ENCODE peak calls at places on chromosome 11, in six cellular contexts. O is psoas muscle, R is glutamatergic neuron, V is AG09319, I is AG04450, P is fibroblast of the aortic adventitia. F is an unnamed sample.

GRCh38 chr11:76369406-76369805 is 11.5 kb downstream of the THAP12 start:
- DNase-seq in V (no peak), R (no peak), P (no peak), O (no peak), I (no peak), F (no peak)

GRCh38 chr11:10388574-10388973 is 66.5 kb upstream of the AMPD3 start:
- DNase-seq in R (no peak), O (peak), P (peak), V (no peak), I (no peak), F (no peak)

GRCh38 chr11:118074785-118075184 is 2.1 kb upstream of the TMPRSS4 start:
- DNase-seq in V (no peak), O (peak), R (no peak), P (no peak), I (no peak), F (no peak)

GRCh38 chr11:101912823-101913284 is 2.0 kb upstream of the CEP126 start:
- DNase-seq in V (no peak), R (no peak), I (no peak), P (peak), O (no peak), F (no peak)

GRCh38 chr11:61870429-61871039 is 20.8 kb downstream of the FADS3 start:
- DNase-seq in O (peak), I (no peak), V (no peak), P (peak), R (no peak), F (no peak)

GRCh38 chr11:15034687-15035267 is 38.6 kb upstream of the CALCB start:
- DNase-seq in I (no peak), O (peak), R (no peak), P (no peak), V (no peak), F (no peak)

GRCh38 chr11:2175659-2176058 is 4.0 kb upstream of the TH start:
- DNase-seq in R (no peak), O (no peak), V (no peak), P (no peak), I (no peak), F (no peak)

GRCh38 chr11:74185695-74186094 is 14.6 kb downstream of the PPME1 start:
- DNase-seq in V (no peak), P (peak), R (no peak), I (peak), O (no peak), F (no peak)

GRCh38 chr11:126682590-126682989 is 318.0 kb downstream of the KIRREL3 start:
- DNase-seq in P (no peak), V (no peak), R (no peak), O (no peak), I (no peak), F (no peak)

GRCh38 chr11:24163146-24163545 is 333.7 kb upstream of the LUZP2 start:
- DNase-seq in R (no peak), V (no peak), O (no peak), I (no peak), P (no peak), F (no peak)

GRCh38 chr11:95641506-95641905 is 148.1 kb downstream of the FAM76B start:
- DNase-seq in R (no peak), V (no peak), P (peak), O (no peak), I (no peak), F (no peak)

DNA sequence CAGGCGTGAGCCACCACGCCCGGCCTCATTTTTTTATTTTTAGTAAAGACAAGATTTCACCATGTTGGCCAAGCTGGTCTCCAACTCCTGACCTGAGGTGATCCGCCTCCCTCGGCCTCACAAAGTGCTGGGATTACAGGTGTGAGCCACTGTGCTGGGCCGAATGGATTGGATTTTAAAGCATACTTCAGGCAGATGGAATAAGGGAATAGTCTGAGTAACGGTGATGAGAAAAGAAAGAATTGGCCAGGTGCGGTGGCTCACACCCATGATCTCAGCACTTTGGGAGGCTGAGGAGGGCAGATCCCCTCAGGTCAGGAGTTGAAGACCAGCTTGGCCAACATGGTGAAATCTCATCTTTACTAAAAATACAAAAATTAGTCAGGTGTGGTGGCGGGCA is 2.1 kb upstream of the CBL start:
- DNase-seq in I (no peak), V (no peak), O (no peak), R (no peak), P (no peak), F (no peak)
- TF ChIP-seq CTCF in I (no peak), V (no peak), O (no peak), R (no peak), P (no peak), F (no peak)

GRCh38 chr11:72587696-72588095 is 86.5 kb downstream of the PDE2A start:
- DNase-seq in O (no peak), V (no peak), R (no peak), I (no peak), P (no peak), F (no peak)

GRCh38 chr11:72586591-72587090 is 87.6 kb downstream of the PDE2A start:
- DNase-seq in P (no peak), O (no peak), V (no peak), I (no peak), R (peak), F (no peak)

GRCh38 chr11:72584293-72584921 is 89.8 kb downstream of the PDE2A start:
- DNase-seq in O (peak), P (peak), R (peak), I (no peak), V (no peak), F (no peak)

GRCh38 chr11:72584933-72585597 is 89.2 kb downstream of the PDE2A start:
- DNase-seq in R (no peak), P (no peak), O (no peak), I (no peak), V (no peak), F (no peak)

GRCh38 chr11:72585762-72586590 is 88.2 kb downstream of the PDE2A start:
- DNase-seq in R (peak), P (peak), O (peak), V (no peak), I (peak), F (no peak)
- TF ChIP-seq CTCF in R (peak), P (peak), O (peak), V (peak), I (peak), F (peak)

DNA sequence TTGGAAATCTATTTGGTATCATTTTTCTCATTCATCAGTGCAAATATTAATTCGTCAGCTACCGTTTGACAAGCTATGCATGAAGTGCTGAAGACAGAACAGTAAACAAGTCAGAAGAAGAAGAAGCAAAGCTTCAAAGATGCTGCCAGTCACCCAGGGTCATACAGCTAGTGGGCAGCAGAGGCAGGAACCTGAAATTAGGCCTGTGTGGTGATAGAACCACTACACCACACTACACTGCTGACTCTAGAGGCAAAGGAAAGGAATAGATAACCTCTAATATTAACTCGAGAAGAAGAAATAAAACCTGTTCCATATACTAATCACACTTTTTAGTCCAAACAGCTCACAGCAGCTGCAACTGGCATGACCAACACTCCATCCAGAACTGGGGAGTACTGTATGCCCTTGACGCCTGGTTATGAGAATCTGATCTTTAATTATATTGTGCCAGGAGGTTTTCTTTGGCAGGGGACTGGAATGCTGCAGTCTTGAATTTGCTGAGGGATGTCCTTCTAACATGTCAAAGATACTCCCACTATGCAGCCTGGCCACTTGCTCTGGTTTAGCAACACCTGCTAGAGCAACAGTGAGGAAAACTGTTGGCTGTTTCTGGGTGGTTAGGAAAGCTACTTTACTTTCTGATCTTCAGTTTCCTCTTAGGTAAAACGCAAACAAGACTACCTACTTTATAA is 73.0 kb downstream of the PAK1 start:
- DNase-seq in I (no peak), R (no peak), P (no peak), O (peak), V (no peak), F (no peak)
- TF ChIP-seq CTCF in I (peak), R (no peak), P (no peak), O (peak), V (no peak), F (no peak)

DNA sequence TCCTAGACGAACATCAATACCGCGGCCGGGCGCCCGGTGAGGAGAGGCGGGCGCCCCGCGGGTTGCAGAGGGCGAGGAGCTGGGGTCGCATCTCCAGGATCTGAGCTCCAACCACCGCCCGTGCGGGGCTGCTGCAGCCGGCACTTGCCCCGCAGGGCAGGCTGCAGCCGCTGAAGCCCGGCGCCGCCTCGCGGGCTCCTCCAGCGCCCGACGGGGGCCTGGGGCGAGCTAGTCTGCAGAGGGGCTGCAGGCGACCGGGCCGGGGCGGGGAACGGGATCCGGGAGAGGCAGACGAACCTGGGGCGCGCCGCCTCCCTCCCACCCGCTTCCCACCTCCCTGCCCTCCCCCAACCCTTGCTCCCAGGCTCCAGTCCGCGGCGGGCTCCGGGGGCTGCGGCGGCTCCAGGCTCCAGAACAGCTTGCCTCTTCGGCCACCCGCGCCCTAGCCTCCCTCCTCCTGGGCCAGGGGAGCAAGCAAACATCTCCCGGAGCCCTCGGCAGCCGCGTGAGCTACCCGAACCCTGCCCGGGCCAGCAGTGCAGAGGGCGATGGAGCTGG is 858 bp downstream of the TENM4 start:
- DNase-seq in P (no peak), R (peak), O (peak), V (no peak), I (no peak), F (no peak)
- TF ChIP-seq CTCF in P (no peak), R (no peak), O (no peak), V (no peak), I (no peak), F (no peak)

GRCh38 chr11:47971501-47971900 is 8.9 kb upstream of the PTPRJ start:
- DNase-seq in P (no peak), V (no peak), I (no peak), R (no peak), O (no peak), F (no peak)
- TF ChIP-seq CTCF in P (no peak), V (no peak), I (no peak), R (no peak), O (no peak), F (no peak)

GRCh38 chr11:1107316-1108245 is 32.9 kb downstream of the MUC2 start:
- DNase-seq in V (no peak), R (no peak), I (no peak), P (no peak), O (peak), F (no peak)
- TF ChIP-seq CTCF in V (no peak), R (no peak), I (no peak), P (no peak), O (no peak), F (no peak)

DNA sequence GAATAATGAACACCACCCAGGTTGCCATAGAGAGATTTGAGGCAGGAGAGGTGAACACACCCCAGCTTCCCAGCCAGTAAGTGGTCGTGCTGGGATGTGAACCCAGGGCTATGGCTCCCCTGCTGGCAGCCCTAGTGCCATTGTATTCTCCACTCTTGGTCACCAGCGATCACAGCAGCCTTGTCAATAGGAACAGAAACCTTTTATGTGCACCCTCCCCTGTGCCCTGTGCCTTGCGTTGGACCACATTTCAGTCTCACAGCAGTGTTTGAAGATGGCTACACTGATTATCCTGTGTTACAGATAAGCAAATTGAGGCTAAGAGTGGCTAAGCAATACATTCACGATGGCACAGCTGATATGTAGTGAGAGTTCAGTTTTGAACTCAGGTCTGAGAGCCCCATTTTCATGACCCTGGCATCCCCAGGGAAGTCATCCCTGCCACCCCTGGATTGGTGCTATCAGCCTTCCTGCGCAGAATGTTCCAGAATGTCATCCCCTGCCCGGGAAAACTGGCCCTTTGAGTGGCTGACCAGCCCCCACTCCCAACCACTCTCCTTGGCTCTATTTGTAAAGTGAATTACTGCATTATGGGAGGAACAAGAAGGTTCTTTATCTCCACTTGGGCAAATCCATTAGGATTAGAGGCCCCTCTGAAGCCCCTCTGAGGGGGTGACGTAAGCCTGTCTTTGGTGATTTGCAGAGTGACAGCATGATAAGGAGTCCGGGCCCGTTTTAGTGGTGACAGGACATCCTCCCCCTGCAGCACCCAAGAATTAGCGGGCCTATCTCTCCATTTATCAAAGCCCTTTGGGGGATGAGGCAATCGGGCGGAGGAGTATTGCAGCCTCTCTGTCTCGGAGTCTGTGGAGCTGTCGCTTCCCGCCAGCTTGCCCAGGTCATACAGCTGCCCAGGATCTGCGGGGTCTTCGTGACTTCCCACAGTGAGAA is 30.9 kb downstream of the SMIM38 start:
- DNase-seq in P (no peak), R (no peak), O (no peak), I (no peak), V (no peak), F (no peak)
- TF ChIP-seq CTCF in P (no peak), R (no peak), O (no peak), I (no peak), V (no peak), F (no peak)